ENCODE peak calls at places on chromosome 14, in seven cellular contexts. I is GM20000, M is RWPE2, H is astrocyte of the spinal cord, E is IMR-90, A is psoas muscle, T is endothelial cell. G is an unnamed sample.

GRCh38 chr14:35155962-35156361 is 33.6 kb downstream of the PRORP start:
- DNase-seq in I (peak; percentile 42), M (no peak), H (peak; percentile 50), E (peak; percentile 79), A (no peak), T (no peak), G (no peak)

GRCh38 chr14:100888789-100889315 is 14.7 kb downstream of the RTL1 start:
- DNase-seq in I (no peak), M (no peak), H (no peak), E (no peak), A (no peak), T (no peak), G (no peak)

GRCh38 chr14:63045612-63046320 is 508 bp upstream of the KCNH5 start:
- DNase-seq in I (no peak), M (peak; percentile 57), H (peak; percentile 39), E (peak; percentile 40), A (peak; percentile 13), T (peak; percentile 57), G (peak; percentile 73)

GRCh38 chr14:77574446-77575125 is 41.9 kb downstream of the SPTLC2 start:
- DNase-seq in I (no peak), M (no peak), H (peak; percentile 37), E (peak; percentile 76), A (no peak), T (no peak), G (no peak)

GRCh38 chr14:57038689-57039088 is 228.4 kb upstream of the OTX2 start:
- DNase-seq in I (no peak), M (no peak), H (no peak), E (no peak), A (no peak), T (no peak), G (no peak)

GRCh38 chr14:75982724-75983358 is 1.0 kb upstream of the TGFB3 start:
- DNase-seq in I (no peak), M (no peak), H (peak; percentile 59), E (peak; percentile 61), A (peak; percentile 77), T (no peak), G (no peak)

GRCh38 chr14:104424406-104425072 is 155.0 kb upstream of the C14orf180 start:
- DNase-seq in I (no peak), M (peak; percentile 54), H (no peak), E (no peak), A (no peak), T (no peak), G (no peak)

GRCh38 chr14:100382106-100382455 is 58.9 kb downstream of the SLC25A47 start:
- DNase-seq in I (no peak), M (no peak), H (no peak), E (no peak), A (no peak), T (no peak), G (no peak)

GRCh38 chr14:70836946-70837345 is 27.6 kb upstream of the MAP3K9 start:
- DNase-seq in I (no peak), M (no peak), H (no peak), E (no peak), A (no peak), T (no peak), G (no peak)

GRCh38 chr14:53016491-53016890 is 65.6 kb upstream of the FERMT2 start:
- DNase-seq in I (no peak), M (no peak), H (peak; percentile 54), E (peak; percentile 68), A (no peak), T (no peak), G (no peak)

GRCh38 chr14:90971687-90972086 is 88.8 kb downstream of the RPS6KA5 start:
- DNase-seq in I (no peak), M (no peak), H (no peak), E (no peak), A (no peak), T (no peak), G (no peak)

GRCh38 chr14:77557391-77557790 is 58.8 kb upstream of the ISM2 start:
- DNase-seq in I (no peak), M (no peak), H (no peak), E (no peak), A (no peak), T (no peak), G (no peak)

GRCh38 chr14:85416771-85417170 is 113.2 kb upstream of the FLRT2 start:
- DNase-seq in I (no peak), M (no peak), H (peak; percentile 62), E (peak; percentile 77), A (no peak), T (no peak), G (no peak)

GRCh38 chr14:36394593-36394992 is 74.2 kb upstream of the MBIP start:
- DNase-seq in I (no peak), M (no peak), H (no peak), E (no peak), A (no peak), T (no peak), G (no peak)

DNA sequence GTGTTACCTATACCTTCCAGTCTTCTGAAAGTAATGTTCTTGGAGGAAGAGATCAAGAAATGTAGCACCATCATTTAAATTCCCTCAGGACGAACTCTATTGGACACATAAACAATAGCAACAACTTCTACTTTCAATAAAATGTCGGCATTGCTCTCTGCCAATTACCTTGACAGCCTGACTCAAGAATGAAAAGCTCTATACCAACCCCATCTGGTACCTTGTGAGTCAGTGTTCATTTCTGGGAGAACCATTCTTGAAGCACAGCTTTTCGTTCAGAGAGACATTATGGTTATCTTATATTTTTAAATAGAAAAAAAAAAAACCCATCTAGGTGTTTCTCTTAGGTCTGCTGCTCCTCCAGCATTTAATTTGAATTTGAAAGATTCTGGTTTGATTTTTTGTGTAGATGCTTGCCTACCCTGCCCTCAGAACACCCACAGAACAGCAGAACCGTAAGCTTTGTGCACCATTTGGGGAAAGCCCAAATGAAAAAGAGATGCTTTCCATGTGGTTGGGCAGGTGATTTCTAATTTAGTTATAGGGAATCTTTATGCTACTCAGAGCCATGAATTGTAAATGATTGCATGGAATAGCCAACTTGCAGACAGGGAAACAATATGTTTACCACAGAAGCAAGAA is 156.0 kb downstream of the SAMD4A start:
- DNase-seq in I (peak; percentile 45), M (no peak), H (peak; percentile 47), E (peak; percentile 36), A (no peak), T (no peak), G (no peak)
- TF ChIP-seq CTCF in I (peak; percentile 34), M (peak; percentile 87), H (peak; percentile 48), E (peak; percentile 40), A (peak; percentile 38), T (no peak), G (peak; percentile 41)

GRCh38 chr14:39425947-39426346 is 6.3 kb downstream of the FBXO33 start:
- DNase-seq in I (no peak), M (no peak), H (no peak), E (no peak), A (no peak), T (no peak), G (no peak)

GRCh38 chr14:39428118-39428517 is 4.1 kb downstream of the FBXO33 start:
- DNase-seq in I (no peak), M (no peak), H (no peak), E (no peak), A (no peak), T (no peak), G (no peak)

GRCh38 chr14:39430762-39431415 is 1.3 kb downstream of the FBXO33 start:
- DNase-seq in I (peak; percentile 37), M (no peak), H (peak; percentile 17), E (peak; percentile 13), A (no peak), T (no peak), G (no peak)

GRCh38 chr14:39423793-39424192 is 8.4 kb downstream of the FBXO33 start:
- DNase-seq in I (no peak), M (no peak), H (no peak), E (no peak), A (no peak), T (no peak), G (no peak)

DNA sequence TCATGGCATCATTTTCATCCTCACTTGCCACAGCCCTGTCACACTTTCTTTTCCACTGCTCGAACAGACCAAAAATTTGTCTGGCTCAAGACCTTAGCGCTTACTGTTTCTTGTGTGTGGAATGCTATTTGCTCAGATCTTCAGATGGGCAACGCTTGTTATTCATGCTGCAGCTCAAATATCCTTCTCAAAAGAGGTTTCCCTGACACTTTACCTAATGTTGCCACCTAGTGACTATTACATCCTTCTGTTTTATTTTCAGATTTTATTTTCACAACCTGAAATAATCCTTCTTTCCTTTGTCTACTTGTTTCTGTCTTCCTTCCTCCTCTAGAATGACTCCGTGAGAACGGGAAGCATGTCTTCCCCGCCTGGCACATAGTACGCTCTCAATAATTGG is 5.6 kb downstream of the FBXO33 start:
- DNase-seq in I (peak; percentile 20), M (no peak), H (peak; percentile 73), E (peak; percentile 59), A (no peak), T (no peak), G (no peak)
- TF ChIP-seq CTCF in I (no peak), M (peak; percentile 72), H (peak; percentile 28), E (peak; percentile 46), A (peak; percentile 23), T (no peak), G (no peak)

DNA sequence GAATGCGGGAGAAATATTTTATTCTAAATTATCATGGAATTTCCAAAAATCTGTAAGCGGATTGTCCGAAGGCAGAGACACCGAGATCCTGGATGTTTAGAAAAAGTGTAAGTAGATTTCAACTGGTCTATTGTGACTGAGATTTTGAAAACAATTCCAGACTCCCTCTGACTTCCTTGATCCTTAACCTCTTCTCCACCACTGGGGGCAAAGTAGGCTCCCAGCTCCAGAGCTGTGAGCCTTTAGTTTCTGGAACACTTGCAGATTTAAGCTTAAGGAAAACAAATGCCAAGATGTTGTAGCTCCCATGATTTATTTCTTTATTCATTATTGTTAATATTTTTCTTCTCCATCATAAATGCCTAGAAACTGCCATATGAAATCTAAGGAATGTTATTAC is 1320.5 kb upstream of the SEL1L start:
- DNase-seq in I (no peak), M (no peak), H (no peak), E (no peak), A (no peak), T (no peak), G (no peak)
- TF ChIP-seq CTCF in I (no peak), M (no peak), H (no peak), E (no peak), A (no peak), T (no peak), G (no peak)

GRCh38 chr14:25375639-25376038 is 325.7 kb upstream of the STXBP6 start:
- DNase-seq in I (no peak), M (no peak), H (no peak), E (no peak), A (no peak), T (no peak), G (no peak)

DNA sequence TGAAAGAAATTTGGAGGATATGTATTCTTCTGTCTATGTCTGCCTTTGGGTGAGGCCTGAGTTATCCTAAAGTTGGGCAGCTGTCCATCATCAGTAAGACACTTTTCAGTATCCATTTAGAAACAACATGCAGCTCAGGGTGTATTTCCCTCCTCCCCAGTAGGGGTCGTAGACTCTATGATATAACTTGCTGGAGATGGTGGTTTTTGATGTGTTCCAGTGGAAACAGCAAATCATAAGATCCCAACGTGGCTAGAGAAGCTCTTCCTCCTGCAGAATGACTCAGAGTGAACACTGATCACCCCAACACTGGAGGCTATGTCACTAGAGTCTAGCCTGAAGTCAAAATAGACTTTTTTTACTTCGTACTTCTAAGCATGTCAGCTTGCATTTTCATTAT is 331.6 kb upstream of the STXBP6 start:
- DNase-seq in I (no peak), M (no peak), H (no peak), E (no peak), A (no peak), T (no peak), G (no peak)
- TF ChIP-seq CTCF in I (no peak), M (peak; percentile 41), H (peak; percentile 19), E (peak; percentile 7), A (no peak), T (peak; percentile 65), G (peak; percentile 54)

G was measured in neural crest cell.